ENCODE peak calls at places on chromosome 7, in six cellular contexts. One of them, this sample, is unnamed.

GRCh38 chr7:29237483-29237882 is 42.9 kb downstream of the CHN2 start:
- DNase-seq in GM23338: no peak
- DNase-seq in fibroblast of lung: no peak
- DNase-seq in iPS DF 6.9: no peak
- DNase-seq in coronary artery: no peak
- DNase-seq in WERI-Rb-1: peak
- DNase-seq in this sample: no peak

GRCh38 chr7:150444674-150445365 is 5.6 kb upstream of the GIMAP8 start:
- DNase-seq in coronary artery: no peak
- DNase-seq in fibroblast of lung: no peak
- DNase-seq in iPS DF 6.9: no peak
- DNase-seq in WERI-Rb-1: no peak
- DNase-seq in GM23338: no peak
- DNase-seq in this sample: no peak

GRCh38 chr7:139721844-139722243 is 56.0 kb downstream of the HIPK2 start:
- DNase-seq in iPS DF 6.9: no peak
- DNase-seq in fibroblast of lung: no peak
- DNase-seq in coronary artery: no peak
- DNase-seq in GM23338: no peak
- DNase-seq in WERI-Rb-1: no peak
- DNase-seq in this sample: peak

GRCh38 chr7:77338260-77338659 is 77.9 kb downstream of the GSAP start:
- DNase-seq in coronary artery: no peak
- DNase-seq in fibroblast of lung: no peak
- DNase-seq in GM23338: no peak
- DNase-seq in iPS DF 6.9: no peak
- DNase-seq in WERI-Rb-1: no peak
- DNase-seq in this sample: no peak

GRCh38 chr7:11261470-11261869 is 287.8 kb downstream of the PHF14 start:
- DNase-seq in iPS DF 6.9: no peak
- DNase-seq in fibroblast of lung: no peak
- DNase-seq in coronary artery: no peak
- DNase-seq in WERI-Rb-1: no peak
- DNase-seq in GM23338: no peak
- DNase-seq in this sample: no peak

GRCh38 chr7:70229242-70229641 is 631.0 kb downstream of the AUTS2 start:
- DNase-seq in WERI-Rb-1: no peak
- DNase-seq in GM23338: no peak
- DNase-seq in iPS DF 6.9: no peak
- DNase-seq in coronary artery: no peak
- DNase-seq in fibroblast of lung: no peak
- DNase-seq in this sample: no peak

GRCh38 chr7:35768346-35768745 is 32.5 kb upstream of the SEPTIN7 start:
- DNase-seq in GM23338: no peak
- DNase-seq in iPS DF 6.9: no peak
- DNase-seq in fibroblast of lung: no peak
- DNase-seq in WERI-Rb-1: no peak
- DNase-seq in coronary artery: no peak
- DNase-seq in this sample: no peak

GRCh38 chr7:117219485-117219884 is 103.4 kb downstream of the WNT2 start:
- DNase-seq in fibroblast of lung: peak
- DNase-seq in coronary artery: no peak
- DNase-seq in iPS DF 6.9: no peak
- DNase-seq in GM23338: no peak
- DNase-seq in WERI-Rb-1: no peak
- DNase-seq in this sample: no peak

GRCh38 chr7:33185786-33186185 is 56.4 kb downstream of the BBS9 start:
- DNase-seq in GM23338: peak
- DNase-seq in coronary artery: no peak
- DNase-seq in fibroblast of lung: peak
- DNase-seq in iPS DF 6.9: no peak
- DNase-seq in WERI-Rb-1: no peak
- DNase-seq in this sample: no peak

GRCh38 chr7:70372768-70373241 is 759.1 kb upstream of the GALNT17 start:
- DNase-seq in fibroblast of lung: no peak
- DNase-seq in GM23338: no peak
- DNase-seq in coronary artery: no peak
- DNase-seq in iPS DF 6.9: no peak
- DNase-seq in WERI-Rb-1: no peak
- DNase-seq in this sample: no peak

GRCh38 chr7:88758355-88759215 is 915 bp upstream of the ZNF804B start:
- DNase-seq in coronary artery: no peak
- DNase-seq in fibroblast of lung: no peak
- DNase-seq in iPS DF 6.9: no peak
- DNase-seq in WERI-Rb-1: peak
- DNase-seq in GM23338: peak
- DNase-seq in this sample: peak

GRCh38 chr7:157411580-157411979 is 74.8 kb downstream of the DNAJB6 start:
- DNase-seq in fibroblast of lung: no peak
- DNase-seq in iPS DF 6.9: no peak
- DNase-seq in GM23338: peak
- DNase-seq in coronary artery: no peak
- DNase-seq in WERI-Rb-1: no peak
- DNase-seq in this sample: peak

GRCh38 chr7:159032310-159032709 is 112.4 kb downstream of the VIPR2 start:
- DNase-seq in coronary artery: peak
- DNase-seq in fibroblast of lung: no peak
- DNase-seq in GM23338: no peak
- DNase-seq in WERI-Rb-1: no peak
- DNase-seq in iPS DF 6.9: no peak
- DNase-seq in this sample: peak

GRCh38 chr7:116876664-116877442 is 14.5 kb downstream of the CAPZA2 start:
- DNase-seq in coronary artery: no peak
- DNase-seq in fibroblast of lung: peak
- DNase-seq in GM23338: peak
- DNase-seq in WERI-Rb-1: no peak
- DNase-seq in iPS DF 6.9: no peak
- DNase-seq in this sample: peak

GRCh38 chr7:55538538-55538937 is 33.8 kb downstream of the VOPP1 start:
- DNase-seq in WERI-Rb-1: no peak
- DNase-seq in GM23338: no peak
- DNase-seq in iPS DF 6.9: no peak
- DNase-seq in coronary artery: no peak
- DNase-seq in fibroblast of lung: peak
- DNase-seq in this sample: no peak

GRCh38 chr7:87223666-87224065 is 4.1 kb upstream of the TMEM243 start:
- DNase-seq in fibroblast of lung: no peak
- DNase-seq in GM23338: no peak
- DNase-seq in iPS DF 6.9: no peak
- DNase-seq in coronary artery: no peak
- DNase-seq in WERI-Rb-1: no peak
- DNase-seq in this sample: no peak

GRCh38 chr7:151692721-151693120 is 173.0 kb upstream of the RHEB start:
- DNase-seq in WERI-Rb-1: no peak
- DNase-seq in iPS DF 6.9: no peak
- DNase-seq in coronary artery: no peak
- DNase-seq in fibroblast of lung: no peak
- DNase-seq in GM23338: no peak
- DNase-seq in this sample: peak

GRCh38 chr7:1956141-1956540 is 276.6 kb downstream of the MAD1L1 start:
- DNase-seq in coronary artery: no peak
- DNase-seq in fibroblast of lung: no peak
- DNase-seq in iPS DF 6.9: no peak
- DNase-seq in GM23338: no peak
- DNase-seq in WERI-Rb-1: no peak
- DNase-seq in this sample: no peak

GRCh38 chr7:43954524-43955228 is 28.4 kb downstream of the UBE2D4 start:
- DNase-seq in GM23338: peak
- DNase-seq in coronary artery: no peak
- DNase-seq in fibroblast of lung: peak
- DNase-seq in WERI-Rb-1: peak
- DNase-seq in iPS DF 6.9: peak
- DNase-seq in this sample: peak

DNA sequence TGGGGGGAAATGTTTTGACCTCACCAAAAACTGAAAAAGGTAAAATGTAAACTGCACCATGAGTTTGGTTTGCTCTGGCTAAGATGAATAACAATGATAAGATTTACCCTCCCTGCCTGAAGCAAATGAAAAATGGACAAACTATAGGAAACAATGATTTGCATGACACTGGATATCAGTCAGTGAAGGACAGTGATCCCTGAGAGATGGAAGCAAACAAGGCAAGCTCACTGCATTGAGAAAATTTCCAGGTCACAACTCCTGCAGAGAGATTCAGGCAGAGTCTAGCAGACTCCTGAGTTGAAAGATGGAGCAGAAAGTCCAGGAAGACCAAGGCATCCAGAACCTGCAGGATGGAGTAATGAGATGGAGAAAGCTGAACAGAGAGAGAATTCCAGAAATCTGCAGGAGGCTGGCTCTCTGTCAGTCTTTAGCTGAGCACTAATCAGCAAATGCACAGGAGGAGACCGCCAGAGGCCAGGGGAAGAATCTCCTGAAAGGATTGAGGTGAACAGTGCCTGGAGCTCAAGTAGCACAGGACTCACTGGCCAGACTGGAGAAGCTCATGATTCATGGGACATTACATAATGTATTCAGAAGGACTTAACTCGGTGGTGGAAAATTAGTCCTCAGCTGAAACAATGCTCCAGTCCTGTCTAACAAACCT is 51.2 kb upstream of the PALS2 start:
- DNase-seq in iPS DF 6.9: no peak
- DNase-seq in fibroblast of lung: no peak
- DNase-seq in coronary artery: no peak
- DNase-seq in GM23338: peak
- DNase-seq in WERI-Rb-1: no peak
- DNase-seq in this sample: no peak
- H3K4me3 ChIP-seq in iPS DF 6.9: no peak
- H3K4me3 ChIP-seq in fibroblast of lung: no peak
- H3K4me3 ChIP-seq in coronary artery: no peak
- H3K4me3 ChIP-seq in GM23338: no peak
- H3K4me3 ChIP-seq in WERI-Rb-1: no peak
- H3K4me3 ChIP-seq in this sample: no peak

GRCh38 chr7:91463330-91463729 is 199.1 kb downstream of the FZD1 start:
- DNase-seq in iPS DF 6.9: no peak
- DNase-seq in WERI-Rb-1: no peak
- DNase-seq in GM23338: no peak
- DNase-seq in coronary artery: no peak
- DNase-seq in fibroblast of lung: no peak
- DNase-seq in this sample: no peak

GRCh38 chr7:91455411-91455810 is 191.2 kb downstream of the FZD1 start:
- DNase-seq in WERI-Rb-1: no peak
- DNase-seq in fibroblast of lung: no peak
- DNase-seq in coronary artery: no peak
- DNase-seq in GM23338: no peak
- DNase-seq in iPS DF 6.9: no peak
- DNase-seq in this sample: no peak

GRCh38 chr7:91457208-91457607 is 193.0 kb downstream of the FZD1 start:
- DNase-seq in coronary artery: no peak
- DNase-seq in fibroblast of lung: no peak
- DNase-seq in GM23338: no peak
- DNase-seq in iPS DF 6.9: no peak
- DNase-seq in WERI-Rb-1: no peak
- DNase-seq in this sample: no peak

GRCh38 chr7:91459539-91459938 is 195.3 kb downstream of the FZD1 start:
- DNase-seq in WERI-Rb-1: no peak
- DNase-seq in fibroblast of lung: no peak
- DNase-seq in iPS DF 6.9: no peak
- DNase-seq in GM23338: no peak
- DNase-seq in coronary artery: no peak
- DNase-seq in this sample: no peak
- H3K4me3 ChIP-seq in WERI-Rb-1: no peak
- H3K4me3 ChIP-seq in fibroblast of lung: no peak
- H3K4me3 ChIP-seq in iPS DF 6.9: no peak
- H3K4me3 ChIP-seq in GM23338: no peak
- H3K4me3 ChIP-seq in coronary artery: no peak
- H3K4me3 ChIP-seq in this sample: no peak

DNA sequence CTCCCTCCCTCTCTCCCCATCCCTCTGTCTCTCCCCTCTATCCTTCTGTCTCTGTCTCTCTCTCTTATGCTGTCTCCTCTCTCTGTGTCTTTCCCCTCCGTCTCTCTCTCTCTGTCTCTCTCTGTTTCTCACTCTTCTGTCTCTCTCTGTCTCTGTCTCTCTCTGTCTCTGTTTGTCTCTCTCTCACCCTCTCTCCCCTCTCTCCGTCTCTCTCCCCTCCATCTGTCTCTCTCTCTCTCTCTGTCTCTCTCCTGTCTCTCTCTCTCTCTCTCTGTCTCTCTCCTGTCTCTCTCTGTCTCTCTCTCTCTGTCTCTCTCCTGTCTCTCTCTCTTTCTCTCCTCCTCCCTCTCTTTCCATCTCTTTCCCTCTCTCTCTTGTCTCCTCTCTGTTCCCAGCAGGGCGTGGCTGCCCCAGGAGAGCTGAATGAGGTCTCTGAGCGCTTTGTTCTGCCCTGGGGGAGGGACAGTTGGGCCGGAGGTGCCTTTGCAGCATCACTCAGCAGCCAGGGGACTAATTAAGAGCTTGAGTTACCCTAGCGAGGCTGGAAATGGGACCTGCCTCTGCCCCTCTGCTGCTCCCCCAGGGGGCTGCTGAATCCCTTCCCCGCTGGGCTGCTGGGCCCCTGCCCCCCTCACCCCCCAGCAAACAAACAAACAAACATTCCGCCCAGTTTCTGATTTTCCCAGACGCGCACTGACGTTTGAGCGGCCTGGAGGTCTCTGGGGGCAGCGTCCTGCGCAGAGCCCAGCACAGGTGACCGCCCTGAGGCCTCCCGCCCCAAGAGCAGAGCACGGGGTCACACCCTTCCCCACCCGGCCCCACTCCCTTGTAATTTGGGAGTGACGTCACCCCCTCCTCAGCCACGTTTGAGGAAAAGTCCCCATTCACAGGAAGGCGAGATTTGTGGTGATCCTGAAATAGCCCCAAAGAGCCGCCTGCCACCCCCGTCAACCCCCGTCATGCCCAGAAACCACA is 68.1 kb downstream of the PDGFA start:
- DNase-seq in WERI-Rb-1: no peak
- DNase-seq in coronary artery: no peak
- DNase-seq in GM23338: peak
- DNase-seq in iPS DF 6.9: no peak
- DNase-seq in fibroblast of lung: no peak
- DNase-seq in this sample: peak
- H3K4me3 ChIP-seq in WERI-Rb-1: no peak
- H3K4me3 ChIP-seq in coronary artery: peak
- H3K4me3 ChIP-seq in GM23338: peak
- H3K4me3 ChIP-seq in iPS DF 6.9: peak
- H3K4me3 ChIP-seq in fibroblast of lung: no peak
- H3K4me3 ChIP-seq in this sample: no peak

DNA sequence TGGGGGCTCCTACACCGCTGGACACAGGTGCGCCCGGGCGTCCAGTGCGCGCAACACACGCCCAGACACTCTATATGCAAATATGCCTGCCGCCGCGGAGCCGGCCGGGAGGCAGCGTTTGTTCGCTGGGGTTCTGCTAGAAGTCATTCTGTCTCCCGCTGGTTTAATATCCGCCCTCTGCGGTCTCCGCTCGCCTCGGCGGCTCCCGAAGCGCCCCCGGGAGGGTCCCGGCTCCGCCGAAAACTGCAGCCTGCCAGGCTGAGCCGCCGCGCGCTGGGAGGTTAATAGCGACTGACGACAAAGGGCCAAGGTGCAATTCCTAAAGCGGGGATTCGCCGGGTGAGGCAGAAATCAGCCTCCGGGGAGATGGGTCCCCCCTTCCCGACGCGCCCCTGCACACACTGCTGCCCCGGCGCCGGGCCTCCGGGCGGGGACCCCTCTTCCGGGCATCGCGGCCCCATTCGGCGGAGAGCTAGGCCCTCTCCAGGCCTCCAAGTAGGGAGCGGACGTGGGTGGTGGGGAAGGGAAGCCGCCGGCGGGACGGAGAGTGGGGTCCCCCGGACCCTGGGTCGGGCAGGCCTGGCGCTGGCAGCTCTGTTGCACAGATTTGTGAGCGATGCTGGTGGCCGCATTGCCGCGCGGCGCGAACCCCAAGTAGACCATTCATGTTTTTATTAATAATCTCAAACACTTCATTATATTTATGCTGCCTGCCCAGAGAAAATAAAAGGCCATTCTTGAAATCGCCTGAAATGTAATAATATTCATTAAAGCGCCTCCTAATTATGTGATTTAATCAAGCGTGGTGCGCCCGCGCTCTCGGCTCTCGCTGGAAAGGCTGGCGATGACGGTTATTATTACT is 9.1 kb downstream of the EN2 start:
- DNase-seq in coronary artery: no peak
- DNase-seq in iPS DF 6.9: no peak
- DNase-seq in WERI-Rb-1: peak
- DNase-seq in fibroblast of lung: no peak
- DNase-seq in GM23338: peak
- DNase-seq in this sample: peak
- H3K4me3 ChIP-seq in coronary artery: peak
- H3K4me3 ChIP-seq in iPS DF 6.9: no peak
- H3K4me3 ChIP-seq in WERI-Rb-1: peak
- H3K4me3 ChIP-seq in fibroblast of lung: no peak
- H3K4me3 ChIP-seq in GM23338: peak
- H3K4me3 ChIP-seq in this sample: peak